ENCODE peak calls at places on chromosomes 1 and 21, in five cellular contexts. Q is IMR-90, T is H9, D is mesendoderm, M is neuronal stem cell. U is an unnamed sample.

GRCh38 chr1:234528073-234528865 is 49.3 kb upstream of the TARBP1 start:
- DNase-seq in D (no peak), T (no peak), M (no peak), Q (no peak), U (no peak)

GRCh38 chr1:30106125-30106524 is 617.3 kb downstream of the MATN1 start:
- DNase-seq in Q (peak; percentile 18), D (peak; percentile 86), T (peak; percentile 87), M (peak; percentile 39), U (peak; percentile 87)

GRCh38 chr1:68331117-68331865 is 99.0 kb upstream of the WLS start:
- DNase-seq in D (no peak), M (no peak), Q (peak; percentile 97), T (no peak), U (no peak)

GRCh38 chr1:76759950-76760349 is 107.3 kb upstream of the ST6GALNAC5 start:
- DNase-seq in Q (peak; percentile 3), T (no peak), D (peak; percentile 48), M (no peak), U (no peak)

GRCh38 chr1:83905315-83905907 is 93.5 kb downstream of the TTLL7 start:
- DNase-seq in T (no peak), M (no peak), Q (peak; percentile 22), D (no peak), U (no peak)

GRCh38 chr21:16419188-16419874 is 689.5 kb downstream of the USP25 start:
- DNase-seq in Q (peak; percentile 57), M (no peak), T (no peak), D (peak; percentile 2), U (no peak)

GRCh38 chr1:53412285-53413174 is 46.7 kb upstream of the DMRTB1 start:
- DNase-seq in M (no peak), T (no peak), Q (no peak), D (no peak), U (no peak)

GRCh38 chr1:78787554-78787953 is 137.9 kb downstream of the IFI44 start:
- DNase-seq in T (no peak), Q (peak; percentile 1), M (no peak), D (no peak), U (no peak)

GRCh38 chr1:30660241-30660640 is 63.1 kb downstream of the MATN1 start:
- DNase-seq in T (no peak), Q (no peak), D (no peak), M (no peak), U (no peak)

GRCh38 chr1:29655945-29656866 is 419.9 kb downstream of the PTPRU start:
- DNase-seq in D (peak; percentile 52), T (peak; percentile 57), Q (peak; percentile 16), M (no peak), U (peak; percentile 69)

GRCh38 chr1:199083680-199084079 is 444.8 kb downstream of the PTPRC start:
- DNase-seq in Q (peak; percentile 75), M (no peak), T (no peak), D (no peak), U (no peak)

GRCh38 chr1:38293530-38293929 is 246.9 kb upstream of the POU3F1 start:
- DNase-seq in Q (no peak), D (no peak), T (no peak), M (no peak), U (no peak)

GRCh38 chr1:41576620-41577019 is 92.1 kb upstream of the EDN2 start:
- DNase-seq in M (no peak), D (no peak), Q (peak; percentile 31), T (no peak), U (no peak)

DNA sequence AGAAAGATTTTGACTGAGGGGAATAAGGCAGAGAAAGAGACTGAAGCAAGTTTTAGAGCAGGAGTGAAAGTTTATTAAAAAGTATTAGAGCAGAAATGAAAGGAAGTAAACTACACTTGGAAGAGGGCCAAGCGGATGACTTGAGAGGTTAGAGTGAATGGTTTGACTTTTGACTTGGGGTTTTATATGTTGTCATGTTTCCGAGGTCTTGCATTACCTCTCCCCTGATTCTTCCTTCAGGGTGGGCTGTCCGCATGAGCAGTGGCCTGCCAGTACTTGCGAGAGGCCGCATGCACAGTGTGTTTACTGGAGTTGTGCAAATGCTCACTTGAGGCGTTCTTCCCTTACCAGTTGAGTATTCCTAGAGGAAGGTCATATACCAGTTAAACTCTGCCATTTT is 13.0 kb upstream of the DENND2D start:
- DNase-seq in Q (no peak), M (no peak), T (no peak), D (no peak), U (no peak)
- H2BK120ac ChIP-seq in Q (peak overlapping the region; percentile 33), M (no peak overlapping the region), T (no peak overlapping the region), D (peak overlapping the region; percentile 93), U (peak overlapping the region; percentile 33)

DNA sequence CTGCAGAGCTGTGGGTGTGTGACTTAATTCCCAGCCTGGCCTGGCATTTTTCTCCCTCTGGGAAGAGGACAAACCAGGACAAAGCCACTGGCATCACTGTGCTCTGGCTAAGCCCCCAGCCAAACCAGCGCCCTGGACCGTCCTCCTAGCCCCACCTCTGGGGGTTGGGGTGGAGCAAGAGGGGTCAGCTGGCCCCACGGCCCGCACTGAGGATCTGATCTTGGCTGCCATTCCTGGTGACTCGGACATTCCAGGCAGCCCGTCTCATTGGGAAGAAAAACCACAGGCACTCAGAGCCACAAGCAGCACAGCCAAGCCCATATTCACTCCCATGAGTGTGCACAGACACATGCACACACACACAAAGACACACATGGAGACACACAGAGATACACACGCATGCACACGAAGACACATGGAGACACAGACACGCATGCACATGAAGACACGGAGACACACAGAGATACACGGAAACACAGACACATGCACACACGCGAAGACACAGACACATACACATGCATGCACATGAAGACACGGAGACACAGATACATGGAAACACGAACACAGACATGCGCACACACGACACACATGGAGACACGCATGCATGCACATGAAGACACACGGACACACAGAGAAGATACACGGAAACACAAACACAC is 2.3 kb upstream of the MXRA8 start:
- DNase-seq in D (peak; percentile 90), T (no peak), M (no peak), Q (peak; percentile 93), U (no peak)
- H2BK120ac ChIP-seq in D (no peak overlapping the region), T (no peak overlapping the region), M (no peak overlapping the region), Q (peak overlapping the region; percentile 99), U (peak overlapping the region; percentile 15)

DNA sequence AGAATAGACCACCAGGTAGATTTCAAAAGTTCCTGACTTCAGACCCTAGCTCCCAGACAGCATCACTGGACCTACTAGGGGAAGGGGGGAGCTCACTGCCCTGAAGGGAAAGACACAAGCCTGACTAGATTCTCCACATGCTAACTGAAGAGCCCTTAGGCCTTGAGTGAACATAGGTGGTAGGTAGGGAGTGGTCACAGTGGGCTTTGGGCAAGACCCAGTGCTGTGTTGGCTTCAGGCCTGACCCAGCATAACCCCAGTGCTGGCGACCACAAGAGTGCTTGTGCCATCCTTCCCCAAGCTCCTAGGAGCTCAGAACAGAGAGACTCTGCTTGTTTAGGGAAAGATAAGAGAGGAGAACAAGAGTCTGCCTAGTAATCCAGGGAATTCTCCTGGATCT is 51.1 kb upstream of the ACADM start:
- DNase-seq in D (no peak), T (no peak), M (no peak), Q (no peak), U (no peak)
- H2BK120ac ChIP-seq in D (peak overlapping the region; percentile 31), T (no peak overlapping the region), M (no peak overlapping the region), Q (peak overlapping the region; percentile 3), U (peak overlapping the region; percentile 90)

GRCh38 chr1:184541537-184542152 is 154.8 kb downstream of the C1orf21 start:
- DNase-seq in D (no peak), Q (no peak), M (no peak), T (no peak), U (no peak)

GRCh38 chr1:184545601-184546000 is 158.8 kb downstream of the C1orf21 start:
- DNase-seq in T (no peak), D (no peak), M (no peak), Q (peak; percentile 52), U (no peak)

GRCh38 chr1:184536246-184536985 is 149.6 kb downstream of the C1orf21 start:
- DNase-seq in D (no peak), M (no peak), T (no peak), Q (no peak), U (no peak)

GRCh38 chr1:184539580-184539979 is 152.8 kb downstream of the C1orf21 start:
- DNase-seq in D (no peak), T (no peak), M (no peak), Q (no peak), U (no peak)

GRCh38 chr1:184542291-184542690 is 155.5 kb downstream of the C1orf21 start:
- DNase-seq in M (no peak), D (no peak), T (no peak), Q (no peak), U (no peak)
- H2BK120ac ChIP-seq in M (no peak overlapping the region), D (no peak overlapping the region), T (no peak overlapping the region), Q (no peak overlapping the region), U (no peak overlapping the region)

DNA sequence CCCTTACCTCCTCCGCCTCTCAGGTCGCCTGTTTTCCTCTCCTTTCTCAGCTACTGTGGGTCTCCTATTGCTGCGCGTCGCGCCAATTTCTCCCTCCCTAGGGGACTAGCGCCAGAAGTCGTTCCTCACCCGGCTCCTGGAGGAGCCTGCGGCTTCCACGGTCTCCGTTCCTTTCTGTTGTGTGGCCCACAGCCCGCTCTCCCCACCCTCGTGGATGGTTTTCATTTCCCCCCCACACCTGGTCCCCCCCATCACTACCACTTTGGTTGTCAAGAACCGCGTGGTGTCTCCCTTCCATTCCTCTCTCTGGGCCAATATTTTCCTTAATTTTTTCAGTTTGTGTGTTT is 525 bp downstream of the CNST start:
- DNase-seq in M (no peak), D (no peak), Q (peak; percentile 17), T (no peak), U (no peak)
- H2BK120ac ChIP-seq in M (no peak overlapping the region), D (no peak overlapping the region), Q (peak overlapping the region; percentile 68), T (no peak overlapping the region), U (no peak overlapping the region)

GRCh38 chr1:46205794-46206193 is 2.7 kb downstream of the LURAP1 start:
- DNase-seq in T (no peak), D (no peak), Q (no peak), M (no peak), U (no peak)

GRCh38 chr1:46211051-46211450 is 7.9 kb downstream of the LURAP1 start:
- DNase-seq in T (no peak), D (peak; percentile 56), M (no peak), Q (no peak), U (no peak)

GRCh38 chr1:46215504-46215903 is 12.4 kb downstream of the LURAP1 start:
- DNase-seq in T (no peak), D (no peak), Q (no peak), M (no peak), U (no peak)

GRCh38 chr1:46205141-46205540 is 2.0 kb downstream of the LURAP1 start:
- DNase-seq in T (no peak), M (no peak), Q (no peak), D (no peak), U (no peak)

DNA sequence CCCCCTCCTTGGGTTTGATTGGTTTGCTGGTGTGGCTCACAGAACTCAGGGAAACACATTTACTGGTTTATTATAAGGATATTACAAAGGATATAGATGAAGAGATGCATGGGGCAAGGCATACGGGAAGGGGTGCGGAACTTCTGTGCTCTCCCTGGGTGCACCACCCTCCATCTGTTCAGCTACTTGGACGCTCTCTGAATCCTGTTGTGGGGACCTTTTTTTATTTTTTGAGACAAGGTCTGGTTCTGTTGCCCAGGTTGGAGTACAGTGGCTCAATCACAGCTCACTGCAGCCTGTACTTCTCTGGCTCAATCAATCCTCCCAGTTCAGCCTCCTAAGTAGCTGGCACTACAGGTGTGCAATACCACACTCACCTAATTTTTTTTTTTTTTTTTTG is 7.4 kb downstream of the LURAP1 start:
- DNase-seq in M (no peak), T (no peak), Q (no peak), D (no peak), U (no peak)
- H2BK120ac ChIP-seq in M (no peak overlapping the region), T (no peak overlapping the region), Q (no peak overlapping the region), D (no peak overlapping the region), U (no peak overlapping the region)

GRCh38 chr1:169486281-169486904 is 649 bp upstream of the SLC19A2 start:
- DNase-seq in T (no peak), D (peak; percentile 29), Q (peak; percentile 66), M (no peak), U (no peak)
- H2BK120ac ChIP-seq in T (no peak overlapping the region), D (no peak overlapping the region), Q (peak overlapping the region; percentile 82), M (no peak overlapping the region), U (no peak overlapping the region)

GRCh38 chr1:20729155-20729931 is 3.2 kb downstream of the SH2D5 start:
- DNase-seq in D (no peak), Q (no peak), M (no peak), T (no peak), U (no peak)
- H2BK120ac ChIP-seq in D (no peak overlapping the region), Q (no peak overlapping the region), M (no peak overlapping the region), T (no peak overlapping the region), U (no peak overlapping the region)

U was measured in H1.